ENCODE peak calls at places on chromosomes 1 and 21, in five cellular contexts. M is neural progenitor cell; S is CD8-positive, alpha-beta T cell; H is fibroblast of the aortic adventitia; N is activated B cell treated with CpG ODN at 0.5 μM for 24 hours. R is an unnamed sample.

GRCh38 chr21:28884481-28884880 is 108.2 kb downstream of the LTN1 start:
- DNase-seq in H (no peak), M (no peak), S (no peak), N (no peak), R (no peak)

GRCh38 chr1:98323906-98324358 is 337.6 kb upstream of the SNX7 start:
- DNase-seq in H (peak; percentile 99), S (peak; percentile 3), N (no peak), M (no peak), R (no peak)

GRCh38 chr1:182257369-182258063 is 134.1 kb downstream of the GLUL start:
- DNase-seq in M (no peak), N (no peak), S (no peak), H (no peak), R (no peak)

GRCh38 chr1:33126411-33127000 is 45.6 kb downstream of the AZIN2 start:
- DNase-seq in N (no peak), M (no peak), S (no peak), H (no peak), R (no peak)

GRCh38 chr1:37995773-37996379 is 6.1 kb upstream of the SF3A3 start:
- DNase-seq in S (no peak), N (peak; percentile 32), H (peak; percentile 93), M (peak; percentile 72), R (no peak)

GRCh38 chr1:223620297-223620900 is 45.1 kb downstream of the CAPN8 start:
- DNase-seq in H (no peak), N (no peak), S (no peak), M (no peak), R (no peak)

GRCh38 chr1:15848929-15849774 is 1.6 kb downstream of the SPEN start:
- DNase-seq in N (peak; percentile 49), H (peak; percentile 79), M (peak; percentile 92), S (peak; percentile 47), R (peak; percentile 45)

GRCh38 chr1:76666499-76666898 is 200.8 kb upstream of the ST6GALNAC5 start:
- DNase-seq in H (no peak), N (no peak), S (no peak), M (no peak), R (no peak)

GRCh38 chr1:244437108-244437507 is 14.6 kb downstream of the ADSS2 start:
- DNase-seq in H (peak; percentile 63), N (no peak), M (no peak), S (no peak), R (no peak)

GRCh38 chr1:19076841-19077616 is 120.6 kb upstream of the IFFO2 start:
- DNase-seq in S (no peak), N (no peak), H (no peak), M (no peak), R (no peak)

GRCh38 chr1:24928631-24929090 is 1.4 kb downstream of the RUNX3 start:
- DNase-seq in M (peak; percentile 66), N (peak; percentile 60), H (no peak), S (no peak), R (no peak)

GRCh38 chr1:230985711-230986110 is 6.8 kb downstream of the ARV1 start:
- DNase-seq in M (no peak), H (no peak), N (no peak), S (no peak), R (no peak)

GRCh38 chr1:94408104-94408503 is 10.1 kb upstream of the ABCD3 start:
- DNase-seq in S (no peak), N (no peak), M (peak; percentile 12), H (no peak), R (no peak)

GRCh38 chr1:61436016-61436415 is 288.9 kb downstream of the TM2D1 start:
- DNase-seq in N (no peak), H (peak; percentile 9), M (no peak), S (no peak), R (no peak)

GRCh38 chr1:211628446-211628845 is 47.0 kb downstream of the NEK2 start:
- DNase-seq in S (no peak), H (no peak), M (peak; percentile 65), N (no peak), R (no peak)

GRCh38 chr1:247286134-247286670 is 30.3 kb downstream of the VN1R5 start:
- DNase-seq in N (no peak), H (no peak), M (no peak), S (no peak), R (no peak)

GRCh38 chr1:200869753-200870391 is 2.9 kb upstream of the GPR25 start:
- DNase-seq in N (no peak), H (no peak), S (no peak), M (no peak), R (no peak)

GRCh38 chr1:153532161-153532560 is 3.6 kb downstream of the S100A6 start:
- DNase-seq in M (no peak), H (no peak), N (no peak), S (peak; percentile 34), R (peak; percentile 22)

GRCh38 chr1:223137402-223138100 is 5.5 kb downstream of the TLR5 start:
- DNase-seq in N (no peak), M (no peak), H (peak; percentile 87), S (no peak), R (no peak)

GRCh38 chr1:84885469-84885868 is 7.5 kb downstream of the LPAR3 start:
- DNase-seq in N (no peak), M (no peak), S (no peak), H (no peak), R (no peak)

GRCh38 chr1:16300436-16300835 is 51.8 kb downstream of the FBXO42 start:
- DNase-seq in M (no peak), H (no peak), S (no peak), N (no peak), R (no peak)

GRCh38 chr1:174023438-174023837 is 1.3 kb upstream of the RC3H1 start:
- DNase-seq in N (no peak), H (no peak), M (peak; percentile 80), S (no peak), R (no peak)

GRCh38 chr1:198919667-198920398 is 281.0 kb downstream of the PTPRC start:
- DNase-seq in H (no peak), S (no peak), M (no peak), N (no peak), R (no peak)

GRCh38 chr1:208682664-208683013 is 438.5 kb upstream of the PLXNA2 start:
- DNase-seq in S (no peak), M (no peak), H (no peak), N (no peak), R (no peak)

GRCh38 chr1:17485280-17485679 is 45.8 kb upstream of the RCC2 start:
- DNase-seq in S (no peak), H (peak; percentile 28), N (no peak), M (peak; percentile 27), R (no peak)
- TF ChIP-seq CTCF in S (no peak), H (peak; percentile 57), N (no peak), M (peak; percentile 27), R (no peak)

GRCh38 chr1:117537291-117537920 is 68.4 kb upstream of the TENT5C start:
- DNase-seq in M (peak; percentile 30), N (no peak), S (no peak), H (no peak), R (no peak)
- TF ChIP-seq CTCF in M (no peak), N (no peak), S (no peak), H (no peak), R (no peak)

GRCh38 chr1:228471762-228472398 is 15.3 kb upstream of the RNF187 start:
- DNase-seq in N (no peak), S (no peak), H (peak; percentile 65), M (peak; percentile 67), R (no peak)
- TF ChIP-seq CTCF in N (no peak), S (peak; percentile 48), H (peak; percentile 62), M (peak; percentile 56), R (peak; percentile 54)

GRCh38 chr1:70486676-70487470 is 75.8 kb downstream of the CTH start:
- DNase-seq in N (no peak), S (no peak), H (peak; percentile 94), M (no peak), R (no peak)

GRCh38 chr1:70490153-70490552 is 79.1 kb downstream of the CTH start:
- DNase-seq in H (no peak), M (no peak), N (no peak), S (no peak), R (no peak)

GRCh38 chr1:70485624-70486023 is 74.6 kb downstream of the CTH start:
- DNase-seq in N (no peak), H (no peak), M (no peak), S (no peak), R (no peak)

GRCh38 chr1:70487471-70487840 is 76.4 kb downstream of the CTH start:
- DNase-seq in M (no peak), S (no peak), H (no peak), N (no peak), R (no peak)

DNA sequence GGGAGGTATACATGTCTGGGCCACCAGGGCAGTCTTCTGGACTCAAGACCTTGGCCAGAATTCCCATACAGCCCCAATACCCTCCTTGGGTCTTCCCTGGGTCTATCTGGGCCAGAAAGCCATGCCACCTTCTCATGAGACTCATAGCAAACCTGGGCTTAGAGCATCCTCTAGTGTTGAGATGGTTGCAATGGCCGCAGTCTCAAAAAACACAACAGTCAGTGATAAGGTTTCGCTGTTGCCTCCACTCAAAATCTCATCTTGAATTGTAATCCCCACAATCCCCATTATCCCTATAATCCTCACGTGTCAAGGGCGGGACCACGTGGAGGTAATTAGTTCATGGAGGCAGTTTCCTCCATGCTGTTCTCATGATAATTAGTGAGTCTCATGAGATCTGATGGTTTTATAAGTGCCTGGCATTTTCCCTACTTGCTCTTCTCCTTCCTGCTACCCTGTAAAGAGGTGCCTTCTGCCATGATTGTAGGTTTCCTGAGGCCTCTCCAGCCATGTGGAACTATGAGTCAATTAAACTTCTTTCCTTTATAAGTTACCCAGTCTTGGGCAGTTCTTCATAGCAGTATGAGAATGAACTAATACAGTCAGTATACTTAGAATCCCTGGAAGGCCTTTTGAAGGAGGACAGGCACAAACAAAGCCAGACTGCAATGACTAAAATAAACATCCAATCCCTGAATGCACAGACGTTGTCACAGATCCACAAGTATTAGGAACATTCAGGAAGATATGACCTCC is 77.0 kb downstream of the CTH start:
- DNase-seq in H (peak; percentile 61), S (no peak), N (no peak), M (peak; percentile 84), R (no peak)
- TF ChIP-seq CTCF in H (peak; percentile 74), S (peak; percentile 25), N (no peak), M (peak; percentile 94), R (peak; percentile 32)

DNA sequence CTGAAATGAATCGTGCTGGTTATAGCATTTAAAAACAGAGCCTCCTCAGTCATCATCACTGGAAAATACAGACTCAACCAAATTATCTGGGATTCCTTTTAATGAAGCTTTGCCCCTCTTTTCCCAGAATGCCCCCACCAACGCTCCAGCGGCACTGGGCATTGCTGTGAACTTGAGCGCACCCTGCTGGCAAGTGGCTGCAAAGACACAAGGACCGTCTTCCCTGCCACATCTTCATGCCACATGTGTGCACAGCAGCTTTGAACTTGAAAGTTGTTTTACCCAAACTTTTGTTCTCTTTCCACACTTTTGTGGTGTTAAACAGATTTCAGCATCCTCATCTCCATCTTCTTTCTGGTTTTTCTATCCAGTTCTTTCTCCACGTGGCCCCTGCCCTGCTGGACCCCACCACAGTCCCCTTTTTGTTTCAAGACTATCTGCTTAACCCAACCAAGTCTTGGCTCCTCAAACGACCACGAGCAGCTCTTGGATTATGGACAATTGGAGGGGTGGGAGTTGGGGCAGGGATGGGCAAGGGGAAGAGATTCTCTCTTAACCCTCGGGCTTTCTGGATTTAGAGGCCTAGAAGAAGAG is 12.8 kb upstream of the LMX1A start:
- DNase-seq in M (peak; percentile 77), N (no peak), H (peak; percentile 53), S (peak; percentile 36), R (peak; percentile 32)
- TF ChIP-seq CTCF in M (peak; percentile 94), N (peak; percentile 37), H (peak; percentile 99), S (peak; percentile 71), R (peak; percentile 88)